ENCODE peak calls at places on chromosomes 5 and 9, in five cellular contexts. R is adrenal gland, Z is IMR-90, V is breast epithelium, H is sigmoid colon. K is an unnamed sample. For H3K27me3, the result is how much of the 10 kb centered on the place peaks cover.

GRCh38 chr5:36300927-36301540 is 668 bp downstream of the RANBP3L start:
- DNase-seq in H (no peak), R (no peak), V (no peak), Z (peak), K (no peak)

GRCh38 chr5:174317261-174317894 is 271.9 kb downstream of the NSG2 start:
- DNase-seq in R (peak), Z (peak), H (peak), V (peak), K (peak)

GRCh38 chr5:172542651-172543131 is 88.4 kb upstream of the SH3PXD2B start:
- DNase-seq in H (peak), Z (no peak), R (no peak), V (no peak), K (no peak)

GRCh38 chr5:1838013-1838412 is 36.8 kb downstream of the NDUFS6 start:
- DNase-seq in R (no peak), V (no peak), Z (no peak), H (no peak), K (no peak)

GRCh38 chr5:95669540-95669939 is 13.3 kb downstream of the SPATA9 start:
- DNase-seq in V (no peak), R (peak), Z (peak), H (peak), K (peak)

GRCh38 chr9:120892748-120893584 is 16.0 kb upstream of the PHF19 start:
- DNase-seq in R (no peak), Z (peak), H (no peak), V (no peak), K (no peak)

GRCh38 chr9:126624912-126625311 is 11.2 kb downstream of the LMX1B start:
- DNase-seq in V (no peak), R (no peak), Z (no peak), H (no peak), K (no peak)

GRCh38 chr9:4290427-4290837 is 9.4 kb downstream of the GLIS3 start:
- DNase-seq in V (no peak), Z (no peak), H (no peak), R (no peak), K (no peak)

GRCh38 chr5:109921735-109922395 is 232.1 kb downstream of the MAN2A1 start:
- DNase-seq in H (no peak), V (no peak), Z (no peak), R (no peak), K (peak)

GRCh38 chr9:120894404-120895226 is 17.6 kb upstream of the PHF19 start:
- DNase-seq in R (no peak), H (no peak), V (no peak), Z (no peak), K (peak)

GRCh38 chr9:71079451-71079850 is 42.0 kb downstream of the TRPM3 start:
- DNase-seq in R (no peak), H (no peak), Z (peak), V (no peak), K (no peak)

GRCh38 chr9:114076237-114077161 is 1.6 kb downstream of the AMBP start:
- DNase-seq in H (peak), Z (no peak), V (no peak), R (no peak), K (no peak)

GRCh38 chr5:145887976-145888574 is 15.3 kb upstream of the GRXCR2 start:
- DNase-seq in H (no peak), V (no peak), R (peak), Z (peak), K (peak)

GRCh38 chr5:1661311-1661710 is 137.6 kb upstream of the LPCAT1 start:
- DNase-seq in Z (no peak), V (no peak), R (no peak), H (peak), K (no peak)

GRCh38 chr9:136625101-136626065 is 37.3 kb upstream of the EGFL7 start:
- DNase-seq in Z (peak), H (peak), V (no peak), R (peak), K (peak)

GRCh38 chr9:130432796-130433167 is 12.0 kb upstream of the ASS1 start:
- DNase-seq in H (no peak), Z (no peak), V (no peak), R (no peak), K (no peak)
- H3K27me3 ChIP-seq in H (under half), Z (under half), V (under half), R (under half), K (under half)

GRCh38 chr9:95124582-95125359 is 192.7 kb downstream of the FANCC start:
- DNase-seq in H (no peak), V (no peak), Z (no peak), R (no peak), K (no peak)

GRCh38 chr9:95128177-95128524 is 189.4 kb downstream of the FANCC start:
- DNase-seq in H (no peak), Z (no peak), R (no peak), V (no peak), K (no peak)

GRCh38 chr9:95126739-95127138 is 190.8 kb downstream of the FANCC start:
- DNase-seq in Z (no peak), V (no peak), H (peak), R (no peak), K (no peak)

GRCh38 chr9:95127249-95128176 is 190.0 kb downstream of the FANCC start:
- DNase-seq in R (peak), H (peak), Z (peak), V (peak), K (peak)

GRCh38 chr9:95125652-95126051 is 191.9 kb downstream of the FANCC start:
- DNase-seq in R (no peak), V (no peak), H (peak), Z (no peak), K (no peak)
- TF ChIP-seq POLR2A in R (no peak), V (no peak), H (no peak), Z (no peak), K (no peak)

DNA sequence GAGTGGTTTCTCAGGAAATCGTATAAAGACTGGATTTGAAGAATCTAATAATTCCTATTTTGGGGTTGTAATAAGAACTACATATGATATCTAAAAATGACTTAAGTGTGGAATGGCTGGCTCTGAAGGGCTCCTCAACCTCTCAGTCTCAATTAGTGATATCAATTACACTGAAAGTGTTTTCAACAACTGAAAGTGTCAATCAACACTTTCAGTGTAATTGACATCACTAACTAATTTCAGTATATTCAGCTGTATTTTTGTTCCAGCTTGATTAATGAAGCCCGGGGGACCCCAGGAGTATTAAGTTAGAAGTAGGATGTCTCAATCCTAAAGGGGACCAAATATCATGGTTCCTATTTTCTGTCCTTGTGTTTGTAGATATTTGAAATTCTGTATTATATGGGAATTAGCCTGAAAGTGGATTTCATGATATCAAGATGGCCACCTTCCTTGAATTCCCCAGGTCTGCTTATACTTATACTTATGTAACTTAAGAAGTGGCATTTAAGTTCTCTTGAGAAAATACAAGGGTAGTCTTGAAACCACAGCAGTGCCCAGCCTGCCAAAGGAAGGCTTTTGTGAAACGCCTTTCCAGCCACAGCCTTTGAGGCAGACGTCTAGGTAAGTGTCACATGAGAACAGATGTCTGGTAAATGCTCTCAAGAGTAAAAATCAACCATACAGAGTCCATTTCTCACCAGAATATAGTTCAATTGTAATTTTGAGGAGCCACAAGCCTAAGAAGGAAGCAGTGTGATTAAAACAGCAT is 4.6 kb downstream of the BASP1 start:
- DNase-seq in R (no peak), Z (no peak), H (no peak), V (no peak), K (no peak)
- H3K27me3 ChIP-seq in R (under half), Z (under half), H (under half), V (under half), K (under half)

GRCh38 chr9:97411789-97412627 is at the start of gene TDRD7:
- DNase-seq in R (peak), H (peak), Z (peak), V (peak), K (peak)
- TF ChIP-seq POLR2A in R (peak), H (no peak), Z (no peak), V (no peak), K (no peak)

K was measured in testis.